ENCODE peak calls at places on chromosomes 4 and X, in four cellular contexts. K is Peyer's patch, H is pancreas, Q is mammary epithelial cell. A is an unnamed sample. For H3K36me3, the result is how much of the 10 kb centered on the place peaks cover.

GRCh38 chr4:27701563-27701962 is 840.9 kb downstream of the STIM2 start:
- DNase-seq in H (no peak), K (no peak), Q (no peak), A (no peak)

GRCh38 chr4:109701566-109702399 is 1.5 kb downstream of the CASP6 start:
- DNase-seq in H (no peak), K (peak), Q (peak), A (no peak)

GRCh38 chr4:98166025-98166730 is 22.9 kb upstream of the STPG2 start:
- DNase-seq in Q (peak), H (peak), K (no peak), A (peak)

GRCh38 chrX:630922-631496 is 418 bp downstream of the SHOX start:
- DNase-seq in Q (no peak), H (no peak), K (no peak), A (peak)

GRCh38 chrX:11108253-11108941 is 2.7 kb upstream of the HCCS start:
- DNase-seq in K (no peak), H (no peak), Q (no peak), A (no peak)

GRCh38 chr4:6957148-6957520 is 47.5 kb downstream of the TBC1D14 start:
- DNase-seq in Q (no peak), K (peak), H (no peak), A (no peak)

GRCh38 chr4:108840426-108840975 is 77.6 kb upstream of the ETNPPL start:
- DNase-seq in K (no peak), H (no peak), Q (no peak), A (no peak)

GRCh38 chrX:24395775-24396174 is 35.3 kb downstream of the SUPT20HL1 start:
- DNase-seq in K (peak), Q (peak), H (no peak), A (no peak)

GRCh38 chr4:119209586-119209985 is 2.9 kb upstream of the USP53 start:
- DNase-seq in Q (no peak), K (no peak), H (no peak), A (no peak)

GRCh38 chrX:110322603-110323002 is 4.7 kb upstream of the AMMECR1 start:
- DNase-seq in H (no peak), Q (no peak), K (no peak), A (no peak)

GRCh38 chrX:103063191-103063845 is 653 bp downstream of the BEX1 start:
- DNase-seq in K (no peak), H (peak), Q (peak), A (no peak)

GRCh38 chr4:119585771-119586170 is 42.8 kb downstream of the PDE5A start:
- DNase-seq in H (no peak), Q (peak), K (no peak), A (no peak)

GRCh38 chr4:76504613-76505465 is 69.8 kb downstream of the SHROOM3 start:
- DNase-seq in Q (peak), H (no peak), K (no peak), A (no peak)

GRCh38 chrX:150849486-150849885 is 49.0 kb downstream of the CD99L2 start:
- DNase-seq in Q (no peak), H (no peak), K (no peak), A (no peak)

GRCh38 chrX:134711135-134711941 is 53.1 kb upstream of the PLAC1 start:
- DNase-seq in H (no peak), K (no peak), Q (no peak), A (no peak)

GRCh38 chr4:10180927-10181744 is 64.5 kb upstream of the WDR1 start:
- DNase-seq in K (no peak), H (no peak), Q (peak), A (no peak)

GRCh38 chrX:139759637-139760036 is 51.7 kb upstream of the MCF2 start:
- DNase-seq in K (no peak), H (no peak), Q (peak), A (no peak)

GRCh38 chrX:8738588-8739189 is 6.8 kb upstream of the ANOS1 start:
- DNase-seq in Q (no peak), K (peak), H (no peak), A (peak)

GRCh38 chrX:124426273-124426672 is 79.9 kb downstream of the SH2D1A start:
- DNase-seq in K (no peak), Q (no peak), H (no peak), A (no peak)

GRCh38 chr4:135718019-135718418 is 1516.4 kb upstream of the PABPC4L start:
- DNase-seq in Q (no peak), K (no peak), H (no peak), A (no peak)

GRCh38 chrX:47807548-47807947 is 29.2 kb upstream of the ZNF81 start:
- DNase-seq in Q (no peak), K (no peak), H (no peak), A (no peak)

GRCh38 chrX:133543654-133544053 is 128.4 kb upstream of the GPC4 start:
- DNase-seq in Q (peak), H (no peak), K (no peak), A (no peak)

GRCh38 chr4:74038161-74039064 is at the start of gene CXCL3:
- DNase-seq in K (peak), Q (peak), H (peak), A (peak)

GRCh38 chr4:5545271-5545670 is 163.1 kb downstream of the EVC2 start:
- DNase-seq in Q (peak), H (no peak), K (no peak), A (no peak)

GRCh38 chrX:6498324-6498723 is 36.6 kb downstream of the VCX3A start:
- DNase-seq in K (no peak), Q (no peak), H (no peak), A (no peak)

GRCh38 chr4:87128006-87128705 is 92.3 kb downstream of the KLHL8 start:
- DNase-seq in H (no peak), Q (no peak), K (no peak), A (no peak)

GRCh38 chrX:41276661-41277506 is 57.1 kb upstream of the DDX3X start:
- DNase-seq in Q (no peak), K (no peak), H (no peak), A (no peak)

GRCh38 chr4:160981083-160981482 is 1182.7 kb downstream of the FSTL5 start:
- DNase-seq in Q (no peak), H (no peak), K (no peak), A (no peak)

GRCh38 chr4:6692379-6692778 is 1.3 kb upstream of the S100P start:
- DNase-seq in H (no peak), Q (no peak), K (no peak), A (no peak)

GRCh38 chr4:5990446-5991160 is 27.6 kb downstream of the C4orf50 start:
- DNase-seq in Q (no peak), H (no peak), K (no peak), A (no peak)

GRCh38 chr4:113958766-113959540 is 20.5 kb downstream of the ARSJ start:
- DNase-seq in Q (peak), H (no peak), K (no peak), A (no peak)

GRCh38 chrX:119008122-119008744 is 33.8 kb downstream of the LONRF3 start:
- DNase-seq in Q (no peak), K (peak), H (no peak), A (peak)

GRCh38 chr4:76584235-76585152 is 149.5 kb downstream of the SHROOM3 start:
- DNase-seq in K (no peak), Q (no peak), H (no peak), A (no peak)

GRCh38 chr4:105709081-105709450 is 482 bp downstream of the GSTCD start:
- DNase-seq in H (no peak), K (peak), Q (peak), A (no peak)

GRCh38 chrX:29851971-29852605 is 363.3 kb upstream of the MAGEB2 start:
- DNase-seq in K (no peak), Q (no peak), H (no peak), A (no peak)

DNA sequence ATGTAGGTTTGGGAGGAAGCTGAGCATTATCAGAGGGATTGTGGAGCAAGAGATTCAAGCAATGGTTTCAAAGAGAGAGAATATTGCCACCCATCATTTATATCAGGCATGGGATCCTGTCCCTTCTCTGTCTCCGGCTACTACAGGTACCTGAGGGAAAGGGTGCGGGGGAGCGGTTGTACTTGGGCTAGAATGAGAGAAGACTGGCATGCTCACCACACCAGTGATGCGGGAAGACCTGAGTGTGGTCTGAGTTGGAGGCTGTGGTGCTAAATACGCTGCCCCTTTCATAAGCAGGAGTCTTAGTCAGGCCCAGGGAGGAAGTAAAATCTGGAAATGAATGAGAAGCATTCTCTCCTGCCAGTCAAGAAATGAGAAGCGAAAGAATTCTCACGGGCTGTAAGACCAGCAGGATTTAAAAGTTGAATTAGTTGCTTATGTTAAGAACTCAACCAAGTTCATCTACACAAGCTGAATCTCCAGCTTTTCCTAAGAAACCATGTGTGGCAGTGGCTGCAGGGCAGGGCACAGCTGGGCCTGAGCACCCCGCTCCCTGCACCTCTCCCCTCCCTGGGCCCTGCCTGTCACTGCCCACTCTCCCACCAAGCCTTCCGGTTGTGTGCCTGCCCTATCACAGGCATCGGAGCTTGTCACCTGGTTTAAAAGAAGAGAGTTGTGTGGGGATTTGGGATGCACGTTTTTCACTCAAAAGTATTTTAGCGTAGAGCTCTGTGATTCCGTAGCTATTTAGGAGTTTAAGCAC is 24.8 kb upstream of the MSANTD1 start:
- DNase-seq in Q (no peak), K (no peak), H (no peak), A (peak)
- H3K36me3 ChIP-seq in Q (under half), K (under half), H (under half), A (under half)

GRCh38 chr4:139222215-139222614 is 45.2 kb upstream of the ELF2 start:
- DNase-seq in H (no peak), Q (no peak), K (no peak), A (no peak)
- TF ChIP-seq CTCF in H (no peak), Q (no peak), K (no peak), A (no peak)

DNA sequence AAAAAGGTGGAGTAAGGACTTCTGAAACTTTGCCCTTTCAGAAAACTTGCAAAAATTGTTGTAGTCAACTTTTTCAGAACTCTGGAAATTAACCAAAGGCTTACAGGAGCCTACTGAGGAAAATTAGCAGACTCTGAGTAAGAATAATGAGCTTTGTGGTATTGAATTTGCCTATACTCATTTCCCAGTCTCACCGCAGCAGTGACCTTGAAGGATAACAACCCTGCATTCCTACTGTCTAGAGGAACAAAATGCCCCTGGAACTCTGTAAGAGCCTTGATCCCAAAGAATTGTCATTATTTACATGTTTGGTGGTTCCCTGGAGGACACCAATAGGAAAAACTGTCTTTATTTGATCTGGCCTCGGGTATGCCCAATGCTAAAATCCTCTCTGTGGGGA is 57.9 kb downstream of the MND1 start:
- DNase-seq in K (no peak), H (no peak), Q (no peak), A (no peak)
- H3K36me3 ChIP-seq in K (under half), H (under half), Q (under half), A (under half)

DNA sequence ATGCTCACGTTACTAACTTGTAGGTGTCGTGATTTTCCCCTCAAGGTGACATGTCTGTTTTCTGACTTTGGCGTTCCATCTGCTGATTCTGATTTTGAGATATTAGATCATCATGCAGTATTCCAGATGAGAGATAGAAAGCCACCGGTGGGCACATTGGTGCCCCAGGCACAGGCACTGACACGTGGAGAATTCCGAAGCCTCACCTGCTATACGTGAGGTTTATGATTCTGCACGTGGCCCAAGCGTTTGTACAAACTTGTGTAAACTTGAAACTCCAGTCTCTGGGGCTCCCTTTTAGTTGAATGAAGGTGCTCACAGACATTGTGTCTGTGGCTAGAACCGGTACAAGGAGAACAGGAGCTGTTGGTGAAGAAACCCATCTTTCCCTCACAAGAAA is 81.1 kb downstream of the TENM3 start:
- DNase-seq in H (no peak), Q (no peak), K (no peak), A (no peak)
- TF ChIP-seq CTCF in H (no peak), Q (no peak), K (no peak), A (no peak)

GRCh38 chr4:2624782-2625548 is 88.5 kb downstream of the FAM193A start:
- DNase-seq in Q (peak), H (no peak), K (peak), A (no peak)

GRCh38 chr4:2623442-2623841 is 87.0 kb downstream of the FAM193A start:
- DNase-seq in K (no peak), H (no peak), Q (no peak), A (no peak)

GRCh38 chr4:2621419-2621818 is 85.0 kb downstream of the FAM193A start:
- DNase-seq in K (no peak), H (no peak), Q (no peak), A (no peak)

GRCh38 chr4:2630556-2631273 is 94.3 kb downstream of the FAM193A start:
- DNase-seq in K (peak), H (no peak), Q (no peak), A (no peak)

DNA sequence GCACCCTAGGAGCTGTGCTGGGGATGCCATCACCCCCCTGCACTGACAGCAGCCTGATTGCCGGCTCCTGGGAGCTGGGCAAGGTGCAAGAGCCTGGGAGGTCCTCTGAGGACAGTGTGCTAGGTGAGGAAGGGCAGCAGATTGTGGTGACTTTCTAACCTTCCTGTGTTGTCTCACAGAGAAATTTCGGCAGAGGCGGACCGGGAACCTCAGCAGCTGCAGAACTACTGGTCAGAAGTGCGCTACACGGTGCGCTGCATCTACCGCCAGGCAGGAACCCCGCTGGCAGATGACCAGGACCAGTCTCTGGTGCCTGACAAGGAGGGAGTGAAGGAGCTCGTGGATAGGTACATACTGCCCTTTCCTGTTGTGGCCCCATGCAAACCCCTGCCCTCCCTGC is 89.8 kb downstream of the FAM193A start:
- DNase-seq in Q (no peak), H (peak), K (peak), A (no peak)
- H3K36me3 ChIP-seq in Q (under half), H (under half), K (under half), A (half or more)

GRCh38 chr4:185317880-185318279 is 77.8 kb downstream of the LRP2BP start:
- DNase-seq in Q (no peak), H (no peak), K (no peak), A (no peak)
- TF ChIP-seq CTCF in Q (no peak), H (no peak), K (no peak), A (no peak)

GRCh38 chrX:16869393-16870094 is 618 bp downstream of the RBBP7 start:
- DNase-seq in Q (peak), H (peak), K (peak), A (peak)

GRCh38 chrX:16870861-16871584 is 861 bp upstream of the RBBP7 start:
- DNase-seq in K (peak), Q (no peak), H (peak), A (peak)

GRCh38 chrX:16870095-16870860 is at the start of gene RBBP7:
- DNase-seq in K (peak), Q (peak), H (peak), A (peak)

GRCh38 chrX:16868920-16869319 is 1.2 kb downstream of the RBBP7 start:
- DNase-seq in Q (no peak), H (no peak), K (no peak), A (no peak)

DNA sequence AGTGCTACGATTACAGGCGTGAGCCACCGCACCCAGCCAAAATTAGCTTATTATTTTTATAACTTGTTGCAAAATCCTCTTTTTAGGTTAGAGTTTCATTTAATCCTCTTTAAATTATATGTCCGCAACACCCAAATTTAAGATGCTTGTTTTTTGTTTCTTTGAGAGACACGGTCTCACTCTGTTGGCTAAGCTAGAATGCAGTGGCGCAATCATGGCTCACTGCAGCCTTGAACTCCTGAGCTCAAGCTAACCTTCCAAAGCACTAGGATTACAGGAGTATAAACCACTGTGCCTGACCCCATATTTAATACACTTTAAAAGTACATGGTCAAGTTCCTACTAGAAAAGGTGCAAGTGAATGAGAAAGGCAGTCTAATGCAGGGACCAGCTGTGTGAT is 2.2 kb downstream of the RBBP7 start:
- DNase-seq in Q (no peak), H (no peak), K (no peak), A (no peak)
- H3K36me3 ChIP-seq in Q (under half), H (under half), K (under half), A (under half)

GRCh38 chrX:94418065-94418464 is 744.1 kb downstream of the FAM133A start:
- DNase-seq in H (no peak), Q (no peak), K (no peak), A (no peak)

DNA sequence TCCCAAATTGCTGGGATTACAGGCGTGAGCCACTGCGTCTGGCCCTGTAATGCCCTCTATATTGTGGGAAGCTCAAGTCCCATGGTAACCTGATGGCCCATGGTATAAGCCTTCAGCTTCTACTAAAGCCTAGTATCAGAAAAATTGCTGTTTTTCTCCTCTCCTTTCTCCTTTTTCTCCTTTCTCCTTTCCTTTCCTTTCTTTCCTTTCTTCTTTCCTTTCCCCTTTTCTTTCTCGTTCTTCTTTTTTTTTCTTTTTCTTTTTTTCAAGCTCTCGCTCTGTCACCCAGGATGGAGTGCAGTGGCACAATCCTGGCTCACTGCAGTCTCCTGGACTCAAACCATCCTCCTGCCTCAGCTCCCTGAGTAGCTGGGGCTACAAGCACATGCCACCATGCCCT is 740.7 kb downstream of the FAM133A start:
- DNase-seq in Q (no peak), H (no peak), K (no peak), A (no peak)
- TF ChIP-seq CTCF in Q (no peak), H (no peak), K (no peak), A (no peak)

GRCh38 chr4:735583-735982 is 30.0 kb downstream of the PCGF3 start:
- DNase-seq in Q (no peak), K (no peak), H (no peak), A (peak)

GRCh38 chr4:733631-733980 is 28.0 kb downstream of the PCGF3 start:
- DNase-seq in Q (no peak), K (no peak), H (peak), A (peak)

GRCh38 chr4:734075-734474 is 28.4 kb downstream of the PCGF3 start:
- DNase-seq in K (no peak), H (peak), Q (no peak), A (peak)

GRCh38 chr4:732911-733630 is 27.4 kb downstream of the PCGF3 start:
- DNase-seq in Q (no peak), H (peak), K (no peak), A (peak)

DNA sequence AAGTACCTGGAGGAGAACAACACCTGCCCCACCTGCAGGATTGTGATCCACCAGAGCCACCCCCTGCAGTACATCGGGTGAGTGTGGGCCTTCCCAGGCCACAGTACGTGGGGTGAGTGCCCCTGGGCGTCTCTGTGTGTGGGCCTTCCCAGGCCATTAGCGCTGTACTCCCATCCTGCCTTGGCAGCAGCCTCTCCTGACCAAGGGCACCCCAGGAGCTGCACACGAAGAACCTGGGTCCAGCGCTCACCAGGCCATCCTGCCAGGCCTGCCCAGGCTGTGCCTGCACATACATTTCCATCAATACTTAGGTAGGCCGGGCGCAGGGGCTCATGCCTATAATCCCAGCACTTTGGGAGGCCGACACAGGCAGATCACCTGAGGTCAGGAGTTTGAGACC is 29.3 kb downstream of the PCGF3 start:
- DNase-seq in H (peak), K (no peak), Q (no peak), A (no peak)
- H3K36me3 ChIP-seq in H (under half), K (under half), Q (under half), A (half or more)